ENCODE peak calls at places on chromosomes 16 and 17, in six cellular contexts. E, S, W, R, Q and T are unnamed samples.

GRCh38 chr17:30116345-30116660 is 313 bp upstream of the NSRP1 start:
- ATAC-seq in E (peak), S (no peak), W (peak), R (no peak), Q (no peak), T (no peak)

GRCh38 chr16:67716097-67716496 is 3.0 kb downstream of the GFOD2 start:
- ATAC-seq in E (no peak), S (no peak), W (no peak), R (no peak), Q (no peak), T (no peak)

GRCh38 chr16:74605746-74606520 is 981 bp downstream of the GLG1 start:
- ATAC-seq in E (peak), S (peak), W (no peak), R (no peak), Q (peak), T (no peak)

GRCh38 chr16:4679854-4680636 is 13.3 kb upstream of the NUDT16L1 start:
- ATAC-seq in E (no peak), S (no peak), W (no peak), R (peak), Q (no peak), T (peak)

GRCh38 chr16:17277981-17278381 is 192.8 kb downstream of the XYLT1 start:
- ATAC-seq in E (peak), S (peak), W (peak), R (peak), Q (peak), T (no peak)

GRCh38 chr17:1494203-1494602 is 1.7 kb upstream of the MYO1C start:
- ATAC-seq in E (no peak), S (no peak), W (no peak), R (no peak), Q (no peak), T (no peak)

GRCh38 chr16:4892356-4893102 is 44.4 kb downstream of the PPL start:
- ATAC-seq in E (no peak), S (no peak), W (no peak), R (no peak), Q (peak), T (no peak)

GRCh38 chr17:65074778-65075250 is 18.3 kb upstream of the GNA13 start:
- ATAC-seq in E (no peak), S (peak), W (peak), R (peak), Q (peak), T (peak)

GRCh38 chr17:71110326-71110725 is 941.0 kb downstream of the KCNJ2 start:
- ATAC-seq in E (no peak), S (no peak), W (no peak), R (no peak), Q (no peak), T (no peak)

GRCh38 chr16:69078073-69078472 is 27.4 kb upstream of the HAS3 start:
- ATAC-seq in E (no peak), S (no peak), W (no peak), R (no peak), Q (no peak), T (no peak)

GRCh38 chr17:1577186-1577585 is 14.6 kb upstream of the PITPNA start:
- ATAC-seq in E (peak), S (peak), W (no peak), R (peak), Q (no peak), T (peak)

GRCh38 chr16:2224183-2224486 is 744 bp downstream of the E4F1 start:
- ATAC-seq in E (peak), S (peak), W (peak), R (peak), Q (peak), T (no peak)

GRCh38 chr16:49876716-49877129 is 20.8 kb upstream of the ZNF423 start:
- ATAC-seq in E (peak), S (peak), W (peak), R (peak), Q (peak), T (peak)

GRCh38 chr17:48483471-48484131 is 47.2 kb downstream of the HOXB1 start:
- ATAC-seq in E (peak), S (no peak), W (peak), R (peak), Q (peak), T (no peak)

GRCh38 chr17:44965491-44966234 is 2.4 kb downstream of the C1QL1 start:
- ATAC-seq in E (no peak), S (no peak), W (no peak), R (no peak), Q (no peak), T (no peak)

GRCh38 chr17:80970762-80971703 is 20.6 kb upstream of the CHMP6 start:
- ATAC-seq in E (peak), S (peak), W (peak), R (no peak), Q (no peak), T (no peak)

GRCh38 chr17:42639484-42640474 is 19.3 kb upstream of the TUBG2 start:
- ATAC-seq in E (no peak), S (no peak), W (peak), R (no peak), Q (peak), T (no peak)

GRCh38 chr17:16377804-16378400 is 3.0 kb upstream of the UBB start:
- ATAC-seq in E (no peak), S (no peak), W (no peak), R (no peak), Q (no peak), T (no peak)

GRCh38 chr16:77794586-77794985 is 6.2 kb downstream of the VAT1L start:
- ATAC-seq in E (no peak), S (no peak), W (no peak), R (no peak), Q (no peak), T (no peak)

DNA sequence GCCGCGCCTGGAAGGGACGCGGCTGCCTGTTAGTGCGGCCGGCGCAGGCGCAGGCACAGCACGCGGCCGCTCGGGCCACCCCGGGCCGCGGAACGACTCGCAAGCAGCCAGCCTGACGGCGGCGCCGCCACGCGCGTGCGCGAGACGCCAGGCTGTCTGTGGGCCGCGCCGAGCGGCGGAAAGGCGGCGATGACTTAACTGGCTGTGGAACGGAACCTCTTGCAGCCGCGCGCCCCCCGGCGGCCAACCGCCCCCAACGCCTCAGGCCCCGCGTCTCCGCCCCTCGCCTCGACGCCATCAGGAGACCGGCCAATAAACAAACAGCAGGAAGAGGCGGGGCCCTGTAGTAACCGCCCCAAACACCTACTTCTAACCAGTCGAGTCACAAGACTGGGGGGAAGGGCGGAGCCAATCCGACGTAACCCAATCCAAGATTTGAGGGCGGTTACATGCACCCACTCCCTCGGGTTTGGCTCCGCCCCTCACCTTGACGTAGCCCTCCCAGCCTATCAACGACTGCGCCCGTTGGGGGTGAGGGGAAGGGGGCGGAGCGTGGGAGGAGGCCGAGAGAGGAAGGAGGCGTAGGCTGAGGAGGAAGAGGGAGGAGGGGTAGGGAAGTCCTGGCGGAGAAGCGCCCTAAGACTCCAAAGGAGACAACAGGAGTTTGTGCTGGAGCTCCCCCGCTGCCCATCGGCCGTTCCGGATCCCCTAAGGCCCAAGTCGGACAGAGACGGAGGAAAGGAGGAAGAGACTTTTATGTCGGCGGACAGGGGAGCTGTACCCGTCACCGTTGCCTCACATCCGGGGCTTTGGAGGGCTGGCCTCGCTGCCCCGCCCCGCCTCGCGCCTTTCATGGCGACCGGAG is at the start of gene FBRS:
- ATAC-seq in E (peak), S (peak), W (peak), R (peak), Q (peak), T (peak)
- TF ChIP-seq EP300 in E (no peak), S (peak), W (no peak), R (no peak), Q (no peak), T (no peak)

DNA sequence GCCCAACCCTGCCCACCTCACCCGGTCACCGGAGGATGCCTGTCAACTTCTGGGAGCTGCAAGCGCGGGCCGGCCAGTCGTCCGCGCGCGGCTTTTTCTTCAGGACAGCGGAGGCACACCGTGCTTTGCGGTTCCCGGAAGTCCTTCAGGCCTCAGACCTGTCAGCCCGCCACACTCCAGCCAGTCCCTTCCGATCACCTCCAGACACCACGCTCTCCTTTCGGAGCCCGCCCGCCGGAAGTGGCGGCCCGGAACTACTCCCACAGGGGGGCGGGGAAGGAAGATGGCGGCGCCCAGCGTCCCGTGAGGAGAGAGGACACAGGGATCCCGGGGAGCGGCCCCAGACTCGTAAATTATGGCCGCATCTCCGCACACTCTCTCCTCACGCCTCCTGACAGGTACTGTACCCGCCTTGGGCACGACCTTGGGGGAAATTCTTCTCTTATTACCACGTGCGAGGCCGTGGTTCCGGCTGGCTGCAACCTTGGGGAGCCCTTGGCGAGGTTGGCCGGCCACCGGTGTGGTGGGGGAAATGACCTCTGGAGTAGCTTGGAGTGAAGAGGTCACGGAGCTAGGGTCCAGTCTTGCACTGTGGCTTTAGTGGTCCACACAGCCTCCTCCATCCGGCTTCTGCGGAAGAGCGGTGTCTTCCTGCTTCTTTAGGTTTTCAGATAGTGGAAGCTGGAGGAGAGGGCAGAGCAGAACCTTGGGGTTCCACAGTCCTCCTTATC is at the start of gene COX10:
- ATAC-seq in E (peak), S (peak), W (peak), R (peak), Q (peak), T (peak)
- TF ChIP-seq EP300 in E (no peak), S (no peak), W (no peak), R (no peak), Q (no peak), T (no peak)

DNA sequence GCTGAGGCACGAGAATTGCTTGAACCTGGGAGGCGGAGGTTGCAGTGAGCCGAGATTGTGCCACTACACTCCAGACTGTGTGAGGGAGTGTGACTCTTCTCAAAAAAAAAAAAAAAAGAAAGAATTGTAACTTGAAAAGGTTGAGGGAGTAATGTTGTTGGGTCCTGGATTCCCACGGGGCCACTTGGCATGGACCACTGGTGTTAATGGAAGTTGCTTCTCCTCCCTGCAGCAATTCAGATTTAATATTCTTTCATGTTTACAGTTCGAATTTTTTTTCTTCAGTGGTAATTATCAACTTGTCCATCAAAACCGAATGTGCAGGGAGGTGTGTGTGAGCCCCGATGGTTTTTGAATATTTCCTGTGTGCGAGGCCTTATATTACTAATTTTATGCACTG is 7.2 kb downstream of the EPN2 start:
- ATAC-seq in E (no peak), S (no peak), W (no peak), R (no peak), Q (no peak), T (no peak)
- TF ChIP-seq EP300 in E (no peak), S (no peak), W (no peak), R (no peak), Q (no peak), T (no peak)

GRCh38 chr17:59693582-59693981 is 13.6 kb downstream of the PTRH2 start:
- ATAC-seq in E (no peak), S (no peak), W (no peak), R (no peak), Q (no peak), T (no peak)
- TF ChIP-seq EP300 in E (no peak), S (no peak), W (no peak), R (no peak), Q (no peak), T (no peak)

GRCh38 chr17:59620064-59620359 is 317 bp downstream of the CLTC start:
- ATAC-seq in E (no peak), S (no peak), W (peak), R (no peak), Q (no peak), T (no peak)

GRCh38 chr17:59620518-59621259 is 994 bp downstream of the CLTC start:
- ATAC-seq in E (peak), S (peak), W (peak), R (peak), Q (peak), T (no peak)

GRCh38 chr17:59617141-59617757 is 2.4 kb upstream of the CLTC start:
- ATAC-seq in E (no peak), S (no peak), W (no peak), R (no peak), Q (no peak), T (no peak)

GRCh38 chr17:59618894-59619312 is 792 bp upstream of the CLTC start:
- ATAC-seq in E (no peak), S (no peak), W (peak), R (no peak), Q (peak), T (no peak)

GRCh38 chr17:59619313-59620063 is at the start of gene CLTC:
- ATAC-seq in E (peak), S (peak), W (peak), R (peak), Q (peak), T (peak)
- TF ChIP-seq EP300 in E (peak), S (peak), W (no peak), R (peak), Q (peak), T (peak)

DNA sequence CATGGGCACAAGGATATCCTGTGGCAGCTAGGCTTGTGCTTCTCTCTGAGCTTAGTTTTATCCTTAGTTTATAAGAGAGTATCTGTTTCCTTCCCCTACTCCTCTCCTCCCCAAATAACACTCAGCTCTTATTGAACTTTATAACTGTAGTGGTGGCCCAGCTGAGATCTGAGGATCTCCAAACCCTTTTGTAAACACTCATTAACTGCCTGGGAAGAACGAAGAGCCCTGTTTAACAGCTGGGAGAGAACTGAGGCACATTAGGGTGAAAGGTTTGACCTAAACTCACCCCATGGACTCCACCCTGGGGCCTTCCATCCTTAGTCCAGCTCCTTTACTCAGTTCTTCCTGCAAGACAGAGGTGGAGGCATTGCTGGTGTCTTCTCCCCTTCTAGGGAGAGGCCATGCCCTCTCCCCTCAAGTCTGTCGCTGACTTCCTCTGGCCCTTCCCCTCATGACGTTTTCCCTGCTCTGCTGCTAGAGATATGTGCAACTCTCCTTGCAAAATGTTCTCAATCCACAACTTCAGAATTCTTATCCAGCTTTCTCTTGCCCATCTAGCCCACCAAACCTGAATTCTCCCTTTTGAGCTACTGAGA is 1.2 kb upstream of the RARA start:
- ATAC-seq in E (no peak), S (no peak), W (no peak), R (peak), Q (peak), T (no peak)
- TF ChIP-seq EP300 in E (no peak), S (no peak), W (no peak), R (no peak), Q (no peak), T (no peak)

GRCh38 chr17:58352018-58352842 is at the start of gene SUPT4H1:
- ATAC-seq in E (peak), S (peak), W (peak), R (peak), Q (peak), T (peak)
- TF ChIP-seq EP300 in E (no peak), S (no peak), W (no peak), R (no peak), Q (peak), T (no peak)

GRCh38 chr17:29005936-29006438 is at the start of gene SEZ6:
- ATAC-seq in E (peak), S (peak), W (peak), R (peak), Q (peak), T (peak)
- TF ChIP-seq EP300 in E (no peak), S (no peak), W (no peak), R (no peak), Q (no peak), T (no peak)

GRCh38 chr17:40095944-40096791 is 4.2 kb downstream of the NR1D1 start:
- ATAC-seq in E (peak), S (no peak), W (no peak), R (no peak), Q (no peak), T (no peak)

GRCh38 chr17:40097087-40097486 is 3.3 kb downstream of the NR1D1 start:
- ATAC-seq in E (no peak), S (no peak), W (no peak), R (no peak), Q (no peak), T (no peak)

GRCh38 chr17:40098846-40099626 is 1.4 kb downstream of the NR1D1 start:
- ATAC-seq in E (peak), S (peak), W (peak), R (peak), Q (peak), T (peak)

GRCh38 chr17:40099627-40100418 is 566 bp downstream of the NR1D1 start:
- ATAC-seq in E (no peak), S (peak), W (peak), R (peak), Q (peak), T (no peak)

GRCh38 chr17:40097931-40098845 is 2.2 kb downstream of the NR1D1 start:
- ATAC-seq in E (no peak), S (peak), W (no peak), R (no peak), Q (no peak), T (peak)
- TF ChIP-seq EP300 in E (no peak), S (no peak), W (no peak), R (no peak), Q (no peak), T (no peak)

DNA sequence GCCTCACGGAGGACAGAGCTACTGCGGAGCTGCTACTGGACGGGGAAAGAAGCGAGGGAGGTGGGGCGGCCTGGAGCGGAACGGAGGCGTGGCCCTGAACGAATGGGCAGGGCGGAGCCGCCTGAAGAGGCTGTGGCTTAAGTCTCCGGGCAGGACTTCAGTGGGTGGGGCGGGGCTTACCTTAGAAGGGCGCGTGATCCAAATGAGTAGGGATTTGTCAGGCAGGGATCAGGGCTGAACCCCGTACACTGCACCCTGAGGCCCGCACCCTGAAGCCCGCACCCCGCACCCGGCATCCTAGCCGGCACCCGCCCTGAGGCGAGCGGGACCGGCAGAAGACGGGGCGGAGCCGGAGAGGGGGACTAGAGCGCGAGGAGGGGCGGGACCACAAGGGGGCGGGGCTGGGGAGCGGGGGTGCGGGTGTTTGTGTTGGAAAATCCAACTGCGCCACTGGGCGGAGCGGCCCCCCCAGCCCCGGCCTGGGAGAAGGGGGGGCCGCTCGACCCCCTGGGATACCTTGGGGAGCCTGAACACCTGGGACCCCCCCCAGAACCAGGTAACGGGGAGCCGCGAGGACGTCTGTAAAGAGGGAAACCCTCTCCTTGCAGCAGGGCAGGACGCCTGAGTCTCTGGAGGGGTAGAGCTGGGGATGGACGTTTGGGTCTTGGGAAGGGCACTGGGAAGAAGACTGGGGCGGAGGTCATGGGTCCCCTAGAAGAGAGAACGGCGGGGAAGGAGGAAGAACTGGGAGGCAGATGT is at the start of gene KDM6B:
- ATAC-seq in E (peak), S (peak), W (peak), R (peak), Q (peak), T (peak)
- TF ChIP-seq EP300 in E (no peak), S (no peak), W (no peak), R (no peak), Q (no peak), T (no peak)